ENCODE peak calls at places on chromosomes 12 and 14, in seven cellular contexts. One of them, this sample, is unnamed.

GRCh38 chr14:37591311-37591940 is 3.6 kb downstream of the FOXA1 start:
- DNase-seq in IMR-90: no peak
- DNase-seq in central memory CD4-positive, alpha-beta T cell: no peak
- DNase-seq in CD8-positive, alpha-beta T cell: no peak
- DNase-seq in fibroblast of the aortic adventitia: no peak
- DNase-seq in ELR: no peak
- DNase-seq in central memory CD8-positive, alpha-beta T cell: no peak
- DNase-seq in this sample: no peak

GRCh38 chr12:3489057-3489456 is 1.9 kb upstream of the PRMT8 start:
- DNase-seq in CD8-positive, alpha-beta T cell: no peak
- DNase-seq in IMR-90: no peak
- DNase-seq in central memory CD8-positive, alpha-beta T cell: no peak
- DNase-seq in fibroblast of the aortic adventitia: peak
- DNase-seq in ELR: no peak
- DNase-seq in central memory CD4-positive, alpha-beta T cell: no peak
- DNase-seq in this sample: no peak

GRCh38 chr12:110785240-110785639 is 42.5 kb upstream of the PPP1CC start:
- DNase-seq in IMR-90: no peak
- DNase-seq in central memory CD4-positive, alpha-beta T cell: no peak
- DNase-seq in ELR: no peak
- DNase-seq in central memory CD8-positive, alpha-beta T cell: no peak
- DNase-seq in CD8-positive, alpha-beta T cell: no peak
- DNase-seq in fibroblast of the aortic adventitia: no peak
- DNase-seq in this sample: no peak

GRCh38 chr12:81255947-81256346 is 178.1 kb downstream of the ACSS3 start:
- DNase-seq in IMR-90: no peak
- DNase-seq in fibroblast of the aortic adventitia: no peak
- DNase-seq in ELR: no peak
- DNase-seq in CD8-positive, alpha-beta T cell: no peak
- DNase-seq in central memory CD4-positive, alpha-beta T cell: no peak
- DNase-seq in central memory CD8-positive, alpha-beta T cell: no peak
- DNase-seq in this sample: no peak

GRCh38 chr12:64627781-64628180 is 17.5 kb downstream of the RASSF3 start:
- DNase-seq in central memory CD4-positive, alpha-beta T cell: no peak
- DNase-seq in central memory CD8-positive, alpha-beta T cell: no peak
- DNase-seq in CD8-positive, alpha-beta T cell: no peak
- DNase-seq in ELR: peak
- DNase-seq in fibroblast of the aortic adventitia: peak
- DNase-seq in IMR-90: peak
- DNase-seq in this sample: no peak

GRCh38 chr14:101039031-101039754 is 135.7 kb upstream of the RTL1 start:
- DNase-seq in CD8-positive, alpha-beta T cell: no peak
- DNase-seq in fibroblast of the aortic adventitia: no peak
- DNase-seq in central memory CD8-positive, alpha-beta T cell: no peak
- DNase-seq in IMR-90: no peak
- DNase-seq in central memory CD4-positive, alpha-beta T cell: no peak
- DNase-seq in ELR: no peak
- DNase-seq in this sample: no peak

GRCh38 chr12:18323159-18323558 is 61.8 kb downstream of the PIK3C2G start:
- DNase-seq in ELR: peak
- DNase-seq in CD8-positive, alpha-beta T cell: no peak
- DNase-seq in central memory CD8-positive, alpha-beta T cell: no peak
- DNase-seq in fibroblast of the aortic adventitia: peak
- DNase-seq in central memory CD4-positive, alpha-beta T cell: no peak
- DNase-seq in IMR-90: peak
- DNase-seq in this sample: no peak

GRCh38 chr12:12892670-12893290 is 1.4 kb downstream of the GPRC5A start:
- DNase-seq in CD8-positive, alpha-beta T cell: no peak
- DNase-seq in ELR: no peak
- DNase-seq in fibroblast of the aortic adventitia: no peak
- DNase-seq in central memory CD8-positive, alpha-beta T cell: no peak
- DNase-seq in IMR-90: no peak
- DNase-seq in central memory CD4-positive, alpha-beta T cell: no peak
- DNase-seq in this sample: no peak

GRCh38 chr12:24947541-24948451 is 1.1 kb downstream of the BCAT1 start:
- DNase-seq in central memory CD8-positive, alpha-beta T cell: no peak
- DNase-seq in IMR-90: no peak
- DNase-seq in CD8-positive, alpha-beta T cell: no peak
- DNase-seq in ELR: peak
- DNase-seq in fibroblast of the aortic adventitia: peak
- DNase-seq in central memory CD4-positive, alpha-beta T cell: no peak
- DNase-seq in this sample: no peak

GRCh38 chr12:67716817-67717216 is 68.3 kb downstream of the DYRK2 start:
- DNase-seq in IMR-90: peak
- DNase-seq in central memory CD8-positive, alpha-beta T cell: no peak
- DNase-seq in CD8-positive, alpha-beta T cell: no peak
- DNase-seq in ELR: no peak
- DNase-seq in central memory CD4-positive, alpha-beta T cell: no peak
- DNase-seq in fibroblast of the aortic adventitia: peak
- DNase-seq in this sample: no peak

GRCh38 chr12:121287267-121287954 is 9.1 kb downstream of the CAMKK2 start:
- DNase-seq in CD8-positive, alpha-beta T cell: no peak
- DNase-seq in central memory CD8-positive, alpha-beta T cell: no peak
- DNase-seq in IMR-90: peak
- DNase-seq in fibroblast of the aortic adventitia: peak
- DNase-seq in ELR: peak
- DNase-seq in central memory CD4-positive, alpha-beta T cell: no peak
- DNase-seq in this sample: no peak

GRCh38 chr12:47102845-47103666 is 23.3 kb upstream of the AMIGO2 start:
- DNase-seq in ELR: peak
- DNase-seq in central memory CD4-positive, alpha-beta T cell: no peak
- DNase-seq in CD8-positive, alpha-beta T cell: no peak
- DNase-seq in IMR-90: peak
- DNase-seq in central memory CD8-positive, alpha-beta T cell: no peak
- DNase-seq in fibroblast of the aortic adventitia: peak
- DNase-seq in this sample: no peak

GRCh38 chr14:74140374-74140850 is 55.7 kb downstream of the LIN52 start:
- DNase-seq in central memory CD8-positive, alpha-beta T cell: no peak
- DNase-seq in ELR: no peak
- DNase-seq in CD8-positive, alpha-beta T cell: no peak
- DNase-seq in IMR-90: no peak
- DNase-seq in central memory CD4-positive, alpha-beta T cell: no peak
- DNase-seq in fibroblast of the aortic adventitia: peak
- DNase-seq in this sample: no peak

GRCh38 chr12:80862606-80863005 is 75.1 kb downstream of the LIN7A start:
- DNase-seq in ELR: no peak
- DNase-seq in CD8-positive, alpha-beta T cell: no peak
- DNase-seq in central memory CD8-positive, alpha-beta T cell: no peak
- DNase-seq in IMR-90: peak
- DNase-seq in central memory CD4-positive, alpha-beta T cell: no peak
- DNase-seq in fibroblast of the aortic adventitia: peak
- DNase-seq in this sample: no peak

GRCh38 chr14:102655154-102655553 is 62.7 kb downstream of the RCOR1 start:
- DNase-seq in IMR-90: peak
- DNase-seq in fibroblast of the aortic adventitia: peak
- DNase-seq in ELR: peak
- DNase-seq in central memory CD4-positive, alpha-beta T cell: no peak
- DNase-seq in CD8-positive, alpha-beta T cell: no peak
- DNase-seq in central memory CD8-positive, alpha-beta T cell: no peak
- DNase-seq in this sample: no peak

GRCh38 chr12:39646963-39647362 is 27.4 kb upstream of the ABCD2 start:
- DNase-seq in IMR-90: no peak
- DNase-seq in fibroblast of the aortic adventitia: no peak
- DNase-seq in central memory CD8-positive, alpha-beta T cell: no peak
- DNase-seq in central memory CD4-positive, alpha-beta T cell: no peak
- DNase-seq in CD8-positive, alpha-beta T cell: no peak
- DNase-seq in ELR: no peak
- DNase-seq in this sample: no peak

GRCh38 chr12:128976120-128976519 is 122.8 kb downstream of the GLT1D1 start:
- DNase-seq in fibroblast of the aortic adventitia: no peak
- DNase-seq in IMR-90: no peak
- DNase-seq in ELR: no peak
- DNase-seq in central memory CD4-positive, alpha-beta T cell: no peak
- DNase-seq in central memory CD8-positive, alpha-beta T cell: no peak
- DNase-seq in CD8-positive, alpha-beta T cell: no peak
- DNase-seq in this sample: no peak

GRCh38 chr12:3727354-3727753 is 25.6 kb downstream of the CRACR2A start:
- DNase-seq in fibroblast of the aortic adventitia: no peak
- DNase-seq in IMR-90: no peak
- DNase-seq in central memory CD4-positive, alpha-beta T cell: no peak
- DNase-seq in central memory CD8-positive, alpha-beta T cell: no peak
- DNase-seq in CD8-positive, alpha-beta T cell: no peak
- DNase-seq in ELR: no peak
- DNase-seq in this sample: no peak

GRCh38 chr12:100141666-100141997 is 1.0 kb downstream of the BLTP3B start:
- DNase-seq in CD8-positive, alpha-beta T cell: no peak
- DNase-seq in central memory CD4-positive, alpha-beta T cell: peak
- DNase-seq in IMR-90: peak
- DNase-seq in central memory CD8-positive, alpha-beta T cell: no peak
- DNase-seq in ELR: peak
- DNase-seq in fibroblast of the aortic adventitia: peak
- DNase-seq in this sample: no peak

GRCh38 chr12:49279706-49280159 is 14.9 kb downstream of the TUBA1C start:
- DNase-seq in central memory CD4-positive, alpha-beta T cell: no peak
- DNase-seq in IMR-90: no peak
- DNase-seq in CD8-positive, alpha-beta T cell: no peak
- DNase-seq in central memory CD8-positive, alpha-beta T cell: no peak
- DNase-seq in ELR: no peak
- DNase-seq in fibroblast of the aortic adventitia: no peak
- DNase-seq in this sample: no peak

GRCh38 chr12:1800646-1801284 is 19.6 kb upstream of the LRTM2 start:
- DNase-seq in CD8-positive, alpha-beta T cell: no peak
- DNase-seq in IMR-90: peak
- DNase-seq in central memory CD8-positive, alpha-beta T cell: no peak
- DNase-seq in fibroblast of the aortic adventitia: no peak
- DNase-seq in ELR: peak
- DNase-seq in central memory CD4-positive, alpha-beta T cell: no peak
- DNase-seq in this sample: peak

GRCh38 chr12:121009744-121010143 is 6.5 kb downstream of the C12orf43 start:
- DNase-seq in CD8-positive, alpha-beta T cell: no peak
- DNase-seq in central memory CD4-positive, alpha-beta T cell: no peak
- DNase-seq in central memory CD8-positive, alpha-beta T cell: no peak
- DNase-seq in fibroblast of the aortic adventitia: peak
- DNase-seq in ELR: peak
- DNase-seq in IMR-90: peak
- DNase-seq in this sample: no peak

GRCh38 chr12:108594-108993 is 42.0 kb downstream of the IQSEC3 start:
- DNase-seq in IMR-90: no peak
- DNase-seq in CD8-positive, alpha-beta T cell: no peak
- DNase-seq in central memory CD4-positive, alpha-beta T cell: no peak
- DNase-seq in central memory CD8-positive, alpha-beta T cell: no peak
- DNase-seq in fibroblast of the aortic adventitia: no peak
- DNase-seq in ELR: no peak
- DNase-seq in this sample: no peak

GRCh38 chr12:96522283-96522682 is 32.9 kb downstream of the CFAP54 start:
- DNase-seq in ELR: no peak
- DNase-seq in central memory CD8-positive, alpha-beta T cell: no peak
- DNase-seq in CD8-positive, alpha-beta T cell: no peak
- DNase-seq in central memory CD4-positive, alpha-beta T cell: no peak
- DNase-seq in IMR-90: no peak
- DNase-seq in fibroblast of the aortic adventitia: no peak
- DNase-seq in this sample: no peak

GRCh38 chr12:65540140-65540539 is 261.7 kb downstream of the MSRB3 start:
- DNase-seq in CD8-positive, alpha-beta T cell: no peak
- DNase-seq in central memory CD8-positive, alpha-beta T cell: no peak
- DNase-seq in central memory CD4-positive, alpha-beta T cell: no peak
- DNase-seq in IMR-90: no peak
- DNase-seq in fibroblast of the aortic adventitia: no peak
- DNase-seq in ELR: no peak
- DNase-seq in this sample: no peak

GRCh38 chr12:10801727-10802126 is 700 bp downstream of the TAS2R7 start:
- DNase-seq in fibroblast of the aortic adventitia: no peak
- DNase-seq in central memory CD8-positive, alpha-beta T cell: no peak
- DNase-seq in IMR-90: no peak
- DNase-seq in ELR: no peak
- DNase-seq in CD8-positive, alpha-beta T cell: no peak
- DNase-seq in central memory CD4-positive, alpha-beta T cell: no peak
- DNase-seq in this sample: no peak

GRCh38 chr12:113649256-113649830 is 177.7 kb upstream of the LHX5 start:
- DNase-seq in central memory CD8-positive, alpha-beta T cell: no peak
- DNase-seq in ELR: no peak
- DNase-seq in CD8-positive, alpha-beta T cell: no peak
- DNase-seq in fibroblast of the aortic adventitia: no peak
- DNase-seq in central memory CD4-positive, alpha-beta T cell: no peak
- DNase-seq in IMR-90: no peak
- DNase-seq in this sample: no peak

GRCh38 chr12:114777052-114777451 is 93.1 kb upstream of the TBX3 start:
- DNase-seq in IMR-90: peak
- DNase-seq in ELR: peak
- DNase-seq in central memory CD4-positive, alpha-beta T cell: no peak
- DNase-seq in CD8-positive, alpha-beta T cell: no peak
- DNase-seq in fibroblast of the aortic adventitia: peak
- DNase-seq in central memory CD8-positive, alpha-beta T cell: no peak
- DNase-seq in this sample: no peak

GRCh38 chr12:10567813-10568212 is 45.6 kb downstream of the MAGOHB start:
- DNase-seq in CD8-positive, alpha-beta T cell: no peak
- DNase-seq in ELR: no peak
- DNase-seq in fibroblast of the aortic adventitia: no peak
- DNase-seq in central memory CD8-positive, alpha-beta T cell: no peak
- DNase-seq in IMR-90: no peak
- DNase-seq in central memory CD4-positive, alpha-beta T cell: no peak
- DNase-seq in this sample: no peak

GRCh38 chr14:56423591-56423991 is 156.0 kb upstream of the TMEM260 start:
- DNase-seq in IMR-90: peak
- DNase-seq in CD8-positive, alpha-beta T cell: no peak
- DNase-seq in central memory CD8-positive, alpha-beta T cell: no peak
- DNase-seq in ELR: no peak
- DNase-seq in fibroblast of the aortic adventitia: peak
- DNase-seq in central memory CD4-positive, alpha-beta T cell: no peak
- DNase-seq in this sample: no peak

GRCh38 chr12:122205590-122205925 is 2.0 kb downstream of the B3GNT4 start:
- DNase-seq in ELR: no peak
- DNase-seq in fibroblast of the aortic adventitia: no peak
- DNase-seq in CD8-positive, alpha-beta T cell: no peak
- DNase-seq in IMR-90: no peak
- DNase-seq in central memory CD4-positive, alpha-beta T cell: no peak
- DNase-seq in central memory CD8-positive, alpha-beta T cell: no peak
- DNase-seq in this sample: no peak

This sample was measured in memory B cell.